ENCODE peak calls at places on chromosome X, in nine cellular contexts. One of them, this sample, is unnamed.

GRCh38 chrX:130539721-130540321 is 138.0 kb downstream of the RBMX2 start:
- DNase-seq in neuronal stem cell: peak; percentile 14
- DNase-seq in gastrocnemius medialis: no peak
- DNase-seq in naive thymus-derived CD8-positive, alpha-beta T cell: peak; percentile 35
- DNase-seq in CD14-positive monocyte: no peak
- DNase-seq in GM20000: peak; percentile 52
- DNase-seq in IMR-90: peak; percentile 45
- DNase-seq in nephron progenitor cell: peak; percentile 61
- DNase-seq in T follicular helper cell: no peak
- DNase-seq in this sample: peak; percentile 8

GRCh38 chrX:115940888-115941332 is 229.6 kb upstream of the AGTR2 start:
- DNase-seq in GM20000: no peak
- DNase-seq in neuronal stem cell: peak; percentile 5
- DNase-seq in gastrocnemius medialis: no peak
- DNase-seq in naive thymus-derived CD8-positive, alpha-beta T cell: peak; percentile 47
- DNase-seq in CD14-positive monocyte: no peak
- DNase-seq in T follicular helper cell: peak; percentile 54
- DNase-seq in IMR-90: peak; percentile 45
- DNase-seq in nephron progenitor cell: no peak
- DNase-seq in this sample: peak; percentile 58

GRCh38 chrX:68920541-68920940 is 91.7 kb downstream of the EFNB1 start:
- DNase-seq in CD14-positive monocyte: no peak
- DNase-seq in T follicular helper cell: no peak
- DNase-seq in nephron progenitor cell: no peak
- DNase-seq in naive thymus-derived CD8-positive, alpha-beta T cell: no peak
- DNase-seq in neuronal stem cell: no peak
- DNase-seq in IMR-90: no peak
- DNase-seq in GM20000: no peak
- DNase-seq in gastrocnemius medialis: no peak
- DNase-seq in this sample: no peak

GRCh38 chrX:151151668-151152267 is 24.6 kb upstream of the GPR50 start:
- DNase-seq in naive thymus-derived CD8-positive, alpha-beta T cell: peak; percentile 42
- DNase-seq in IMR-90: peak; percentile 54
- DNase-seq in gastrocnemius medialis: no peak
- DNase-seq in GM20000: peak; percentile 28
- DNase-seq in T follicular helper cell: peak; percentile 4
- DNase-seq in neuronal stem cell: peak; percentile 40
- DNase-seq in nephron progenitor cell: peak; percentile 17
- DNase-seq in CD14-positive monocyte: no peak
- DNase-seq in this sample: peak; percentile 28

GRCh38 chrX:150372280-150372679 is 9.2 kb downstream of the MAMLD1 start:
- DNase-seq in T follicular helper cell: no peak
- DNase-seq in gastrocnemius medialis: no peak
- DNase-seq in GM20000: no peak
- DNase-seq in CD14-positive monocyte: no peak
- DNase-seq in naive thymus-derived CD8-positive, alpha-beta T cell: no peak
- DNase-seq in nephron progenitor cell: no peak
- DNase-seq in neuronal stem cell: no peak
- DNase-seq in IMR-90: no peak
- DNase-seq in this sample: no peak

GRCh38 chrX:108036298-108036973 is 8.4 kb upstream of the VSIG1 start:
- DNase-seq in nephron progenitor cell: no peak
- DNase-seq in T follicular helper cell: no peak
- DNase-seq in gastrocnemius medialis: no peak
- DNase-seq in IMR-90: peak; percentile 93
- DNase-seq in neuronal stem cell: no peak
- DNase-seq in CD14-positive monocyte: no peak
- DNase-seq in naive thymus-derived CD8-positive, alpha-beta T cell: no peak
- DNase-seq in GM20000: no peak
- DNase-seq in this sample: peak; percentile 54

GRCh38 chrX:84187501-84188319 is at the start of gene RPS6KA6:
- DNase-seq in T follicular helper cell: no peak
- DNase-seq in nephron progenitor cell: peak; percentile 63
- DNase-seq in gastrocnemius medialis: no peak
- DNase-seq in GM20000: no peak
- DNase-seq in neuronal stem cell: peak; percentile 49
- DNase-seq in naive thymus-derived CD8-positive, alpha-beta T cell: peak; percentile 13
- DNase-seq in CD14-positive monocyte: peak; percentile 43
- DNase-seq in IMR-90: peak; percentile 22
- DNase-seq in this sample: peak; percentile 52

GRCh38 chrX:132718411-132718810 is 229.6 kb upstream of the MBNL3 start:
- DNase-seq in GM20000: no peak
- DNase-seq in nephron progenitor cell: no peak
- DNase-seq in CD14-positive monocyte: no peak
- DNase-seq in naive thymus-derived CD8-positive, alpha-beta T cell: no peak
- DNase-seq in T follicular helper cell: no peak
- DNase-seq in IMR-90: no peak
- DNase-seq in neuronal stem cell: no peak
- DNase-seq in gastrocnemius medialis: no peak
- DNase-seq in this sample: no peak

This sample was measured in NCI-H774.